ENCODE peak calls at places on chromosomes 5 and 9, in ten cellular contexts. R, M, V, N, L, A, X, E, O and D are unnamed samples.

GRCh38 chr9:86614871-86615849 is 260.9 kb upstream of the TUT7 start:
- DNase-seq in E (no peak), M (no peak), L (no peak), X (no peak), A (peak), R (no peak), O (no peak), N (no peak), V (no peak), D (no peak)

GRCh38 chr9:82934949-82935348 is 128.0 kb downstream of the RASEF start:
- DNase-seq in O (no peak), M (no peak), L (no peak), A (peak), V (no peak), X (no peak), R (no peak), E (no peak), N (no peak), D (no peak)

GRCh38 chr9:80292231-80292630 is 720.5 kb downstream of the TLE4 start:
- DNase-seq in V (no peak), X (no peak), E (no peak), L (no peak), A (no peak), R (no peak), O (no peak), N (no peak), M (no peak), D (no peak)

GRCh38 chr5:110209401-110209800 is 517.1 kb downstream of the TMEM232 start:
- DNase-seq in R (no peak), N (no peak), M (no peak), X (no peak), O (no peak), V (no peak), E (no peak), L (no peak), A (no peak), D (no peak)

GRCh38 chr5:126023894-126024575 is 399.2 kb upstream of the GRAMD2B start:
- DNase-seq in O (no peak), M (no peak), A (no peak), V (no peak), E (no peak), N (no peak), R (no peak), L (no peak), X (no peak), D (no peak)

GRCh38 chr9:95822583-95823431 is 52.7 kb upstream of the ERCC6L2 start:
- DNase-seq in V (peak), O (no peak), X (no peak), L (peak), N (peak), E (no peak), R (no peak), A (no peak), M (no peak), D (peak)

GRCh38 chr5:633521-633955 is 21.4 kb downstream of the CEP72 start:
- DNase-seq in L (no peak), M (no peak), E (no peak), N (no peak), X (peak), V (no peak), O (no peak), A (peak), R (no peak), D (no peak)

GRCh38 chr9:642014-642413 is 199.5 kb upstream of the DMRT1 start:
- DNase-seq in X (no peak), V (no peak), A (no peak), E (no peak), N (no peak), O (no peak), M (no peak), R (no peak), L (no peak), D (no peak)

GRCh38 chr5:57414857-57415256 is 67.8 kb downstream of the ACTBL2 start:
- DNase-seq in E (no peak), L (no peak), N (no peak), X (no peak), A (no peak), O (no peak), R (no peak), V (no peak), M (no peak), D (no peak)

GRCh38 chr5:50849554-50849953 is 183.1 kb downstream of the PARP8 start:
- DNase-seq in R (no peak), E (no peak), A (no peak), L (no peak), N (no peak), X (no peak), O (no peak), M (no peak), V (no peak), D (no peak)

GRCh38 chr5:36728697-36729543 is 122.5 kb downstream of the SLC1A3 start:
- DNase-seq in M (no peak), N (no peak), V (no peak), L (peak), O (no peak), A (peak), R (no peak), X (no peak), E (peak), D (peak)

GRCh38 chr5:67249590-67249895 is 52.9 kb upstream of the CD180 start:
- DNase-seq in O (no peak), X (no peak), V (no peak), L (no peak), R (no peak), N (no peak), E (no peak), M (no peak), A (no peak), D (no peak)

GRCh38 chr5:127858116-127858784 is 155.1 kb downstream of the CCDC192 start:
- DNase-seq in L (no peak), A (no peak), X (no peak), O (no peak), M (no peak), N (no peak), E (no peak), R (no peak), V (no peak), D (no peak)

GRCh38 chr9:112648624-112649023 is 69.3 kb downstream of the INIP start:
- DNase-seq in X (no peak), L (no peak), N (no peak), V (no peak), E (no peak), A (no peak), O (no peak), R (no peak), M (no peak), D (no peak)

GRCh38 chr5:2776338-2777302 is 25.1 kb upstream of the IRX2 start:
- DNase-seq in A (no peak), R (no peak), E (no peak), V (no peak), X (no peak), O (no peak), L (no peak), N (no peak), M (no peak), D (no peak)

GRCh38 chr9:125843646-125844045 is 96.5 kb downstream of the PBX3 start:
- DNase-seq in L (no peak), A (peak), N (no peak), E (no peak), M (no peak), V (no peak), O (no peak), X (no peak), R (no peak), D (no peak)

GRCh38 chr9:136804509-136805206 is 3.1 kb upstream of the RABL6 start:
- DNase-seq in E (peak), R (peak), L (no peak), N (no peak), X (no peak), V (no peak), A (no peak), M (no peak), O (no peak), D (peak)

GRCh38 chr5:105702323-105702722 is 1968.4 kb downstream of the EFNA5 start:
- DNase-seq in X (no peak), M (no peak), L (no peak), O (no peak), R (no peak), V (no peak), A (no peak), E (no peak), N (no peak), D (no peak)

GRCh38 chr9:97847474-97848236 is 5.4 kb upstream of the FOXE1 start:
- DNase-seq in X (no peak), N (no peak), V (no peak), L (no peak), M (no peak), E (no peak), O (no peak), A (peak), R (no peak), D (no peak)

GRCh38 chr9:68672215-68672614 is 32.8 kb upstream of the PIP5K1B start:
- DNase-seq in N (no peak), M (no peak), X (no peak), A (no peak), V (no peak), E (no peak), L (no peak), R (no peak), O (no peak), D (no peak)

GRCh38 chr5:156230887-156231286 is 96.1 kb upstream of the SGCD start:
- DNase-seq in N (no peak), M (no peak), E (no peak), X (no peak), O (no peak), A (no peak), V (no peak), R (no peak), L (no peak), D (no peak)

GRCh38 chr9:77457916-77458592 is 190.1 kb downstream of the GNA14 start:
- DNase-seq in X (peak), E (peak), A (peak), L (peak), N (peak), O (peak), V (no peak), R (no peak), M (peak), D (peak)

GRCh38 chr9:36924071-36924470 is 110.0 kb downstream of the PAX5 start:
- DNase-seq in X (no peak), V (peak), O (no peak), R (no peak), A (no peak), N (peak), E (no peak), L (no peak), M (no peak), D (no peak)

GRCh38 chr9:133986061-133986460 is 6.1 kb downstream of the VAV2 start:
- DNase-seq in O (no peak), M (no peak), E (no peak), A (peak), L (no peak), V (no peak), N (no peak), X (peak), R (no peak), D (no peak)

GRCh38 chr5:54619732-54620582 is 102.4 kb downstream of the SNX18 start:
- DNase-seq in R (no peak), N (no peak), A (no peak), X (no peak), E (no peak), M (no peak), V (no peak), O (no peak), L (no peak), D (no peak)

GRCh38 chr5:144774247-144774646 is 603.6 kb downstream of the KCTD16 start:
- DNase-seq in E (no peak), A (no peak), V (no peak), R (no peak), M (no peak), L (no peak), N (no peak), X (no peak), O (no peak), D (no peak)

GRCh38 chr5:162565-163337 is 28.5 kb upstream of the LRRC14B start:
- DNase-seq in X (peak), V (no peak), A (no peak), M (no peak), E (no peak), L (no peak), R (peak), N (no peak), O (no peak), D (no peak)

GRCh38 chr9:123724211-123724831 is 205.6 kb downstream of the DENND1A start:
- DNase-seq in L (no peak), V (no peak), M (no peak), A (peak), X (no peak), R (no peak), E (no peak), N (no peak), O (no peak), D (no peak)

GRCh38 chr9:133534346-133535284 is at the start of gene ADAMTSL2:
- DNase-seq in V (no peak), E (peak), O (peak), X (no peak), L (no peak), R (no peak), N (no peak), M (peak), A (peak), D (no peak)

GRCh38 chr9:136492978-136493522 is 10.2 kb upstream of the SEC16A start:
- DNase-seq in E (no peak), N (no peak), A (no peak), M (no peak), L (no peak), O (no peak), X (no peak), V (no peak), R (no peak), D (no peak)

GRCh38 chr5:75756991-75757390 is 39.8 kb upstream of the POC5 start:
- DNase-seq in L (no peak), O (no peak), E (no peak), X (no peak), R (no peak), V (no peak), M (no peak), N (no peak), A (no peak), D (no peak)

GRCh38 chr5:39422886-39423285 is 1.9 kb downstream of the DAB2 start:
- DNase-seq in N (no peak), M (no peak), V (no peak), R (no peak), X (no peak), O (no peak), E (no peak), L (no peak), A (no peak), D (no peak)

GRCh38 chr5:39419830-39420229 is 5.0 kb downstream of the DAB2 start:
- DNase-seq in A (no peak), O (no peak), N (no peak), L (no peak), M (no peak), E (no peak), X (no peak), R (no peak), V (no peak), D (no peak)

GRCh38 chr5:39417979-39418378 is 6.8 kb downstream of the DAB2 start:
- DNase-seq in R (no peak), X (no peak), V (no peak), A (no peak), N (no peak), O (no peak), M (no peak), L (no peak), E (no peak), D (no peak)

GRCh38 chr5:39422036-39422606 is 2.7 kb downstream of the DAB2 start:
- DNase-seq in O (no peak), M (no peak), A (no peak), V (no peak), X (no peak), R (no peak), E (no peak), N (no peak), L (no peak), D (no peak)

DNA sequence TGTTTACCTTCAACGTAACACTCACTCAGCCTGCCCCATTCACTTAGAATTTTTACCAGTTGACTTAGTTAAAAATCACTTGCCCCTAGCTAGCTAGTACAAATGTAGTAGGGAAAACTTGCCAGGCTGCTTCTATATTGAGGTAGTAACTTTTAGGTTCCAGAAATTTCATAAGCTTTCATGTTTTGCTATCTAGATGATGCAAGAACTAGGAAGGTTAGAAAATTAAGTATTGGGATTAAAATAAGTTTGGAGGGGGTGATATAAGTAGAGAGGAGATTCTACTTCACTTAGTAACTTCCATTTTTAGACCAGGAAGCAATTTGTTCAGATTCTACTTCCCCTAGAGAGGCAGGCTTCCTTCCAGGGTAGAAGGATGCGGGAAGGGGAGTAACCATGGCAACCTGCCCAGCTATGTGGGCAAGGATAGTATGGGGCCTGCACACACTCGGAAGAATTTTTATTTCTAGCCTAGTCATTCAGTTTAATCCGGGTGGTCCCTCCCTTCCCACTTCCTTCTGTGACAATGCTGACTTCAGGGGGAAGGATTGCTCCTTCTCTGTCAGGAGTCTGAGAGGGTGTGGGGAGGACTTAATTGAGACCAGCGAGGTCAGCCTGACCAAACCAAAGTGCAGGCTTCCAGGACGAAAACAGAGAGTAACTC is 4.2 kb downstream of the DAB2 start:
- DNase-seq in N (no peak), X (no peak), R (no peak), E (no peak), L (no peak), A (no peak), M (peak), V (no peak), O (peak), D (no peak)
- TF ChIP-seq POLR2AphosphoS5 in N (no peak), X (no peak), R (peak), E (peak), L (no peak), A (no peak), M (no peak), V (no peak), O (no peak), D (no peak)

GRCh38 chr5:154288145-154288544 is 97.6 kb downstream of the GALNT10 start:
- DNase-seq in R (no peak), V (no peak), M (no peak), X (no peak), A (peak), O (peak), E (no peak), N (no peak), L (no peak), D (no peak)

GRCh38 chr5:154285661-154286408 is 95.3 kb downstream of the GALNT10 start:
- DNase-seq in M (no peak), A (no peak), E (no peak), L (no peak), O (no peak), V (no peak), X (no peak), N (no peak), R (no peak), D (no peak)

GRCh38 chr5:154284433-154284832 is 93.9 kb downstream of the GALNT10 start:
- DNase-seq in M (no peak), O (no peak), R (no peak), N (no peak), E (no peak), X (no peak), V (peak), L (no peak), A (no peak), D (no peak)

GRCh38 chr5:154286557-154286956 is 96.0 kb downstream of the GALNT10 start:
- DNase-seq in A (peak), N (no peak), R (no peak), L (no peak), E (no peak), O (no peak), V (no peak), M (no peak), X (no peak), D (no peak)

DNA sequence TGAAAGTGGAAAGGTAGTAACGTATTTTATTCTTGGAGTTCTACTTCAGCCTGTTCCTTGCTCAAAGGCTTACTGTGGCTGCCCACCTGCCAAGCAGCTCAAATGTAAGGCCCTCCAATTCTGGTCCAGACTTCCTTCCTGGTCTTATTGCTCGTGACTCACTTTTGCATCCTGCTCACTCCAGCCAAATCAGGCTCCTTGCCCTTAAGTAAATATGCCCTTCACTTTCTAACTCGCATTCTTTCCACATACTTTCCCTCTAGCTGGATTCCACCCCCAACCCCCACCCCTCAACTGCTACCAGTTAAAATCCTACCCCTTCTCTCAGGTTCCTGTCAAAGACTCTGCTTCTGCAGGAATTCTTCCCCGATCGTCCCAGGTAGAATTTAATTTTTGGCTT is 96.6 kb downstream of the GALNT10 start:
- DNase-seq in X (no peak), O (peak), V (no peak), A (peak), R (no peak), M (no peak), N (no peak), E (peak), L (no peak), D (no peak)
- TF ChIP-seq POLR2AphosphoS5 in X (no peak), O (peak), V (no peak), A (no peak), R (no peak), M (no peak), N (no peak), E (peak), L (no peak), D (no peak)

GRCh38 chr9:120477534-120478001 is 102.4 kb downstream of the CDK5RAP2 start:
- DNase-seq in L (peak), R (no peak), X (no peak), O (peak), A (peak), V (no peak), M (peak), N (peak), E (peak), D (peak)

GRCh38 chr9:120475341-120475740 is 104.6 kb downstream of the CDK5RAP2 start:
- DNase-seq in M (no peak), X (no peak), R (no peak), O (no peak), E (no peak), N (no peak), L (no peak), A (no peak), V (no peak), D (no peak)

GRCh38 chr9:120478208-120478607 is 101.8 kb downstream of the CDK5RAP2 start:
- DNase-seq in N (no peak), X (no peak), V (no peak), A (no peak), M (peak), E (no peak), R (no peak), L (no peak), O (no peak), D (no peak)

GRCh38 chr9:120474579-120475243 is 105.3 kb downstream of the CDK5RAP2 start:
- DNase-seq in A (no peak), R (no peak), M (no peak), V (no peak), O (no peak), N (no peak), X (no peak), E (no peak), L (no peak), D (no peak)

GRCh38 chr9:120473626-120474025 is 106.3 kb downstream of the CDK5RAP2 start:
- DNase-seq in M (no peak), A (no peak), E (no peak), O (no peak), V (no peak), X (no peak), N (no peak), L (no peak), R (no peak), D (no peak)
- TF ChIP-seq POLR2AphosphoS5 in M (no peak), A (no peak), E (no peak), O (no peak), V (no peak), X (no peak), N (no peak), L (no peak), R (no peak), D (no peak)

GRCh38 chr9:16654727-16655126 is 215.7 kb downstream of the BNC2 start:
- DNase-seq in R (no peak), V (no peak), N (no peak), E (no peak), L (no peak), A (no peak), O (no peak), X (no peak), M (no peak), D (no peak)

GRCh38 chr9:16652511-16653101 is 217.9 kb downstream of the BNC2 start:
- DNase-seq in M (no peak), E (no peak), R (no peak), N (no peak), V (no peak), A (peak), L (no peak), O (no peak), X (no peak), D (no peak)

GRCh38 chr9:16651445-16651964 is 219.0 kb downstream of the BNC2 start:
- DNase-seq in O (no peak), N (no peak), X (no peak), V (no peak), E (no peak), R (no peak), A (no peak), M (no peak), L (no peak), D (no peak)

GRCh38 chr9:16656432-16657169 is 213.9 kb downstream of the BNC2 start:
- DNase-seq in V (no peak), X (no peak), L (no peak), A (no peak), O (no peak), M (no peak), E (no peak), R (no peak), N (no peak), D (no peak)

GRCh38 chr9:16653491-16654407 is 216.7 kb downstream of the BNC2 start:
- DNase-seq in M (peak), N (no peak), E (no peak), O (no peak), X (no peak), L (no peak), V (no peak), A (peak), R (no peak), D (no peak)
- TF ChIP-seq POLR2AphosphoS5 in M (no peak), N (no peak), E (no peak), O (no peak), X (no peak), L (no peak), V (no peak), A (no peak), R (no peak), D (no peak)